ENCODE peak calls at places on chromosomes 6 and 20, in nine cellular contexts. One of them, this sample, is unnamed.

GRCh38 chr20:62306440-62307187 is 3.8 kb downstream of the ADRM1 start:
- DNase-seq in adrenal gland: no peak
- DNase-seq in heart left ventricle: no peak
- DNase-seq in upper lobe of left lung: no peak
- DNase-seq in testis: no peak
- DNase-seq in suprapubic skin: no peak
- DNase-seq in endothelial cell of umbilical vein: no peak
- DNase-seq in HepG2: no peak
- DNase-seq in spleen: no peak
- DNase-seq in this sample: no peak

GRCh38 chr6:138182939-138183791 is 21.4 kb downstream of the ARFGEF3 start:
- DNase-seq in adrenal gland: no peak
- DNase-seq in heart left ventricle: no peak
- DNase-seq in upper lobe of left lung: no peak
- DNase-seq in testis: no peak
- DNase-seq in suprapubic skin: no peak
- DNase-seq in endothelial cell of umbilical vein: no peak
- DNase-seq in HepG2: no peak
- DNase-seq in spleen: no peak
- DNase-seq in this sample: no peak

GRCh38 chr6:118565317-118565960 is 17.3 kb downstream of the PLN start:
- DNase-seq in adrenal gland: no peak
- DNase-seq in heart left ventricle: no peak
- DNase-seq in upper lobe of left lung: no peak
- DNase-seq in testis: no peak
- DNase-seq in suprapubic skin: no peak
- DNase-seq in endothelial cell of umbilical vein: no peak
- DNase-seq in HepG2: peak
- DNase-seq in spleen: no peak
- DNase-seq in this sample: no peak

GRCh38 chr6:2560903-2561698 is 189.6 kb downstream of the MYLK4 start:
- DNase-seq in adrenal gland: no peak
- DNase-seq in heart left ventricle: no peak
- DNase-seq in upper lobe of left lung: no peak
- DNase-seq in testis: peak
- DNase-seq in suprapubic skin: no peak
- DNase-seq in endothelial cell of umbilical vein: peak
- DNase-seq in HepG2: no peak
- DNase-seq in spleen: no peak
- DNase-seq in this sample: no peak

GRCh38 chr20:63042448-63043071 is 35.8 kb upstream of the BHLHE23 start:
- DNase-seq in adrenal gland: no peak
- DNase-seq in heart left ventricle: peak
- DNase-seq in upper lobe of left lung: no peak
- DNase-seq in testis: no peak
- DNase-seq in suprapubic skin: no peak
- DNase-seq in endothelial cell of umbilical vein: no peak
- DNase-seq in HepG2: no peak
- DNase-seq in spleen: peak
- DNase-seq in this sample: no peak

GRCh38 chr6:45949256-45949655 is 66.4 kb downstream of the CLIC5 start:
- DNase-seq in adrenal gland: no peak
- DNase-seq in heart left ventricle: no peak
- DNase-seq in upper lobe of left lung: no peak
- DNase-seq in testis: no peak
- DNase-seq in suprapubic skin: no peak
- DNase-seq in endothelial cell of umbilical vein: no peak
- DNase-seq in HepG2: no peak
- DNase-seq in spleen: no peak
- DNase-seq in this sample: no peak

GRCh38 chr6:29014729-29015608 is 9.9 kb upstream of the ZNF311 start:
- DNase-seq in adrenal gland: no peak
- DNase-seq in heart left ventricle: no peak
- DNase-seq in upper lobe of left lung: no peak
- DNase-seq in testis: no peak
- DNase-seq in suprapubic skin: no peak
- DNase-seq in endothelial cell of umbilical vein: no peak
- DNase-seq in HepG2: no peak
- DNase-seq in spleen: no peak
- DNase-seq in this sample: no peak

GRCh38 chr6:142542704-142543233 is 241.0 kb downstream of the ADGRG6 start:
- DNase-seq in adrenal gland: peak
- DNase-seq in heart left ventricle: no peak
- DNase-seq in upper lobe of left lung: no peak
- DNase-seq in testis: peak
- DNase-seq in suprapubic skin: peak
- DNase-seq in endothelial cell of umbilical vein: no peak
- DNase-seq in HepG2: no peak
- DNase-seq in spleen: no peak
- DNase-seq in this sample: peak

GRCh38 chr6:43826739-43827138 is 56.7 kb downstream of the VEGFA start:
- DNase-seq in adrenal gland: no peak
- DNase-seq in heart left ventricle: no peak
- DNase-seq in upper lobe of left lung: no peak
- DNase-seq in testis: no peak
- DNase-seq in suprapubic skin: no peak
- DNase-seq in endothelial cell of umbilical vein: no peak
- DNase-seq in HepG2: no peak
- DNase-seq in spleen: no peak
- DNase-seq in this sample: no peak

GRCh38 chr6:43823390-43823789 is 53.4 kb downstream of the VEGFA start:
- DNase-seq in adrenal gland: no peak
- DNase-seq in heart left ventricle: no peak
- DNase-seq in upper lobe of left lung: no peak
- DNase-seq in testis: no peak
- DNase-seq in suprapubic skin: no peak
- DNase-seq in endothelial cell of umbilical vein: no peak
- DNase-seq in HepG2: no peak
- DNase-seq in spleen: no peak
- DNase-seq in this sample: no peak

GRCh38 chr6:43825187-43826115 is 55.4 kb downstream of the VEGFA start:
- DNase-seq in adrenal gland: no peak
- DNase-seq in heart left ventricle: no peak
- DNase-seq in upper lobe of left lung: peak
- DNase-seq in testis: no peak
- DNase-seq in suprapubic skin: no peak
- DNase-seq in endothelial cell of umbilical vein: no peak
- DNase-seq in HepG2: no peak
- DNase-seq in spleen: no peak
- DNase-seq in this sample: no peak

GRCh38 chr6:43824741-43825064 is 54.7 kb downstream of the VEGFA start:
- DNase-seq in adrenal gland: no peak
- DNase-seq in heart left ventricle: no peak
- DNase-seq in upper lobe of left lung: no peak
- DNase-seq in testis: no peak
- DNase-seq in suprapubic skin: no peak
- DNase-seq in endothelial cell of umbilical vein: no peak
- DNase-seq in HepG2: no peak
- DNase-seq in spleen: no peak
- DNase-seq in this sample: no peak

GRCh38 chr6:43823879-43824740 is 54.1 kb downstream of the VEGFA start:
- DNase-seq in adrenal gland: no peak
- DNase-seq in heart left ventricle: no peak
- DNase-seq in upper lobe of left lung: peak
- DNase-seq in testis: no peak
- DNase-seq in suprapubic skin: no peak
- DNase-seq in endothelial cell of umbilical vein: no peak
- DNase-seq in HepG2: peak
- DNase-seq in spleen: no peak
- DNase-seq in this sample: no peak
- TF ChIP-seq POLR2A in adrenal gland: no peak
- TF ChIP-seq POLR2A in heart left ventricle: no peak
- TF ChIP-seq POLR2A in upper lobe of left lung: no peak
- TF ChIP-seq POLR2A in testis: no peak
- TF ChIP-seq POLR2A in suprapubic skin: no peak
- TF ChIP-seq POLR2A in endothelial cell of umbilical vein: no peak
- TF ChIP-seq POLR2A in HepG2: no peak
- TF ChIP-seq POLR2A in spleen: no peak
- TF ChIP-seq POLR2A in this sample: no peak

DNA sequence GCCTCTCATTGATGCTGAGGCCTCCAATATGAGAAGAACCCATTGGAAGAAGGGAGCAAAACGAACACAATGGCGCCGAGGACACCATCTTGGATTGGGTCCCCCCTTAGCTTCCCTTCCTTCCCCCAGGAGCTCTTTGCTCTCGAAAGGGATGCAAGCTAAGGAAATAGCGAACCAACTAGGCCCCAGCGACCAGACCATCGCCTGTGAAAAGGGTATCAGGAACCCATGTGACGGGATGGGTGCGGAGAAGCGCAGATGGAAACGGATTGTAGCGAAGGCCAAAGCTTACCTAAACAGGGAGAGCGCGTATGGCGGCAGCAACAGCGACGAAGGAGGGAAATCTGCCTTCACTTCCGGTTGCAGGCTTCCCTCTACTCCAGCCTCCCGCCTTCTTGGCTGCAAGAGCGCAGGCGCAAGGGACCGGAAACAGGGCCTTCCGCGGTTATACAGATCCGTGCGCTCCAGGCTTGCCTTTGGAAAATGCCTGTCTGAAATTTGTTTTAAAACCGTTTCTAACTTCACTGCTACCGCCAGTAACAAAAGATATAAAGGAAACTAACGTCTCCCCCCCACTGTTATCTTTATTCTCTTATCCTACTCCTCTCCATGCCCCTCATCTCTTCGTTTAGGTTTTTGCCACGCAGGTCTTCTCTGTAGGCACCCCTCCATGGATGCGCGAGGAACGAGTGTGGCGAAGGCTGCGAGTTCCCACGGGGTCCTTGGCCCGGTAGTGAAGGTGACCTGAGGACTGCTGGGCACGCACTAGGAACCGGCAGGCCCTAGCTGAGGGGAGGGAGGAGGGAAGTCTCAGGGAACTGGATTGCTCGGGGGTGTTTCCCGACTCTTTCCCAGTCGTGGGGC is at the start of gene DDX39B:
- DNase-seq in adrenal gland: peak
- DNase-seq in heart left ventricle: peak
- DNase-seq in upper lobe of left lung: peak
- DNase-seq in testis: peak
- DNase-seq in suprapubic skin: peak
- DNase-seq in endothelial cell of umbilical vein: peak
- DNase-seq in HepG2: peak
- DNase-seq in spleen: peak
- DNase-seq in this sample: peak
- TF ChIP-seq POLR2A in adrenal gland: peak
- TF ChIP-seq POLR2A in heart left ventricle: no peak
- TF ChIP-seq POLR2A in upper lobe of left lung: peak
- TF ChIP-seq POLR2A in testis: peak
- TF ChIP-seq POLR2A in suprapubic skin: peak
- TF ChIP-seq POLR2A in endothelial cell of umbilical vein: peak
- TF ChIP-seq POLR2A in HepG2: peak
- TF ChIP-seq POLR2A in spleen: peak
- TF ChIP-seq POLR2A in this sample: peak

GRCh38 chr6:166341464-166341863 is 881 bp downstream of the SFT2D1 start:
- DNase-seq in adrenal gland: no peak
- DNase-seq in heart left ventricle: no peak
- DNase-seq in upper lobe of left lung: no peak
- DNase-seq in testis: no peak
- DNase-seq in suprapubic skin: no peak
- DNase-seq in endothelial cell of umbilical vein: no peak
- DNase-seq in HepG2: no peak
- DNase-seq in spleen: no peak
- DNase-seq in this sample: no peak

GRCh38 chr6:166335378-166336366 is 6.7 kb downstream of the SFT2D1 start:
- DNase-seq in adrenal gland: no peak
- DNase-seq in heart left ventricle: no peak
- DNase-seq in upper lobe of left lung: no peak
- DNase-seq in testis: no peak
- DNase-seq in suprapubic skin: no peak
- DNase-seq in endothelial cell of umbilical vein: no peak
- DNase-seq in HepG2: no peak
- DNase-seq in spleen: no peak
- DNase-seq in this sample: no peak

GRCh38 chr6:166341915-166342292 is 441 bp downstream of the SFT2D1 start:
- DNase-seq in adrenal gland: peak
- DNase-seq in heart left ventricle: no peak
- DNase-seq in upper lobe of left lung: no peak
- DNase-seq in testis: peak
- DNase-seq in suprapubic skin: no peak
- DNase-seq in endothelial cell of umbilical vein: no peak
- DNase-seq in HepG2: no peak
- DNase-seq in spleen: no peak
- DNase-seq in this sample: no peak

GRCh38 chr6:166336847-166337246 is 5.5 kb downstream of the SFT2D1 start:
- DNase-seq in adrenal gland: no peak
- DNase-seq in heart left ventricle: no peak
- DNase-seq in upper lobe of left lung: no peak
- DNase-seq in testis: no peak
- DNase-seq in suprapubic skin: no peak
- DNase-seq in endothelial cell of umbilical vein: no peak
- DNase-seq in HepG2: no peak
- DNase-seq in spleen: no peak
- DNase-seq in this sample: no peak

GRCh38 chr6:166338854-166339253 is 3.5 kb downstream of the SFT2D1 start:
- DNase-seq in adrenal gland: no peak
- DNase-seq in heart left ventricle: no peak
- DNase-seq in upper lobe of left lung: no peak
- DNase-seq in testis: no peak
- DNase-seq in suprapubic skin: no peak
- DNase-seq in endothelial cell of umbilical vein: no peak
- DNase-seq in HepG2: no peak
- DNase-seq in spleen: no peak
- DNase-seq in this sample: no peak
- TF ChIP-seq POLR2A in adrenal gland: no peak
- TF ChIP-seq POLR2A in heart left ventricle: no peak
- TF ChIP-seq POLR2A in upper lobe of left lung: no peak
- TF ChIP-seq POLR2A in testis: no peak
- TF ChIP-seq POLR2A in suprapubic skin: no peak
- TF ChIP-seq POLR2A in endothelial cell of umbilical vein: no peak
- TF ChIP-seq POLR2A in HepG2: peak
- TF ChIP-seq POLR2A in spleen: no peak
- TF ChIP-seq POLR2A in this sample: no peak

DNA sequence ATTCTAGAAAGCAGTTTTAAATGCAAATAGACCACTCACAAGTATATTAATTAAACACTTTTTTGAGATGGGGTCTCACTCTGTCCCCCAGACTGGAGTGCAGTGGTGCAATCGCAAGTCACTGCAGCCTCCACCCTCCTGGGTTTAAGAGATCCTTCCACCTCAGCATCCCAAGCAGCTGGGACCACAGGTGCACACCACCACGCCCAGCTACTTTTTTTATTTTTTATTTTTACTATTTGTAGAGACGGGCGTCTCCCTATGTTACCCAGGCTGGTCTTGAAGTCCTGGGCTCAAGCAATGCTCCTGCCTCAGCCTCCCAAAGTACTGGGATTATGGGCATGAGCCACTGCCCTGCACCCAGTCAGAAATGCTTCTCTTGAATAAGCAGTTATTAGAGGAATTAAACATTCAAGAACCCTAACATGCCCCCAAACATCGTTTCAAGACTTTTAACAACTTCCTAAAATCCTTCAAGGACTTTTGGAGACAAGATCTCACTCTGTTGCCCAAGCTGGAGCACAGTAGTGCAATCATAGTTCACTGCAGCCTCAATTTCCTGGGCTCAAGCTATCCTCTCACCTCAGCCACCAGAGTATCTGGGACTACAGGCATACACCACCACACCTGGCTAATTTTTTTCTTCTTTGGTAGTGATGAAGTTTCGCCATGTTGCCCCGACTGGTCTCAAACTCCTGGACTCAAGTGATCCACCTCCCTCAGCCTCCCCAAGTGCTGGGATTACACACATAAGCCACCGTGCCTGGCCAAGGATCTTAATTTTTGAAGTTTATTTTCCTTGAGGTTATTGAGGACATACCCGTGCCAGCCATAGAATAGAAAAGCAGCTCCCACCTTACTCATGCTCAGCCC is 3.2 kb downstream of the MCCD1 start:
- DNase-seq in adrenal gland: no peak
- DNase-seq in heart left ventricle: no peak
- DNase-seq in upper lobe of left lung: no peak
- DNase-seq in testis: no peak
- DNase-seq in suprapubic skin: no peak
- DNase-seq in endothelial cell of umbilical vein: no peak
- DNase-seq in HepG2: no peak
- DNase-seq in spleen: no peak
- DNase-seq in this sample: no peak
- TF ChIP-seq POLR2A in adrenal gland: no peak
- TF ChIP-seq POLR2A in heart left ventricle: no peak
- TF ChIP-seq POLR2A in upper lobe of left lung: no peak
- TF ChIP-seq POLR2A in testis: no peak
- TF ChIP-seq POLR2A in suprapubic skin: no peak
- TF ChIP-seq POLR2A in endothelial cell of umbilical vein: peak
- TF ChIP-seq POLR2A in HepG2: no peak
- TF ChIP-seq POLR2A in spleen: no peak
- TF ChIP-seq POLR2A in this sample: no peak